ENCODE peak calls at places on chromosomes 2 and 18, in ten cellular contexts. A is fibroblast of the aortic adventitia, L is stomach, G is foreskin fibroblast, Q is astrocyte of the spinal cord, B is astrocyte of the cerebellum, W is nephron progenitor cell, K is A549, F is upper lobe of right lung, X is tibial nerve. C is an unnamed sample.

GRCh38 chr2:85353876-85354285 is 447 bp downstream of the RETSAT start:
- DNase-seq in A (peak), L (peak), G (peak), Q (peak), B (no peak), W (no peak), K (peak), F (peak), X (peak), C (peak)

GRCh38 chr2:30605184-30605583 is 158.1 kb downstream of the LCLAT1 start:
- DNase-seq in A (no peak), L (no peak), G (no peak), Q (no peak), B (no peak), W (no peak), K (no peak), F (no peak), X (no peak), C (no peak)

GRCh38 chr18:45974088-45974536 is 7.0 kb upstream of the EPG5 start:
- DNase-seq in A (peak), L (peak), G (peak), Q (peak), B (peak), W (peak), K (peak), F (no peak), X (peak), C (peak)

GRCh38 chr2:218289639-218290315 is 2.5 kb downstream of the TMBIM1 start:
- DNase-seq in A (peak), L (no peak), G (peak), Q (peak), B (no peak), W (no peak), K (no peak), F (no peak), X (peak), C (no peak)

GRCh38 chr18:79695856-79696850 is 16.6 kb downstream of the CTDP1 start:
- DNase-seq in A (no peak), L (no peak), G (no peak), Q (no peak), B (no peak), W (no peak), K (no peak), F (no peak), X (no peak), C (no peak)

GRCh38 chr2:33597026-33597425 is 2.1 kb downstream of the FAM98A start:
- DNase-seq in A (no peak), L (no peak), G (no peak), Q (no peak), B (no peak), W (no peak), K (no peak), F (no peak), X (no peak), C (no peak)

GRCh38 chr2:232338759-232339106 is 39.8 kb upstream of the ALPP start:
- DNase-seq in A (no peak), L (no peak), G (no peak), Q (no peak), B (no peak), W (no peak), K (no peak), F (peak), X (no peak), C (no peak)

GRCh38 chr2:860259-860855 is 90.3 kb upstream of the SNTG2 start:
- DNase-seq in A (no peak), L (no peak), G (no peak), Q (no peak), B (no peak), W (no peak), K (no peak), F (no peak), X (no peak), C (peak)

GRCh38 chr2:221268631-221269030 is 303.5 kb downstream of the EPHA4 start:
- DNase-seq in A (no peak), L (no peak), G (no peak), Q (no peak), B (no peak), W (no peak), K (no peak), F (no peak), X (no peak), C (no peak)

GRCh38 chr18:48771641-48772380 is 179.0 kb downstream of the SMAD7 start:
- DNase-seq in A (no peak), L (peak), G (no peak), Q (no peak), B (no peak), W (peak), K (no peak), F (no peak), X (no peak), C (no peak)

GRCh38 chr18:65527879-65528633 is 222.8 kb upstream of the CDH7 start:
- DNase-seq in A (no peak), L (no peak), G (no peak), Q (peak), B (no peak), W (peak), K (no peak), F (no peak), X (no peak), C (no peak)

GRCh38 chr18:68566991-68567390 is 147.9 kb downstream of the TMX3 start:
- DNase-seq in A (no peak), L (no peak), G (no peak), Q (no peak), B (no peak), W (no peak), K (no peak), F (no peak), X (no peak), C (no peak)

GRCh38 chr2:121130301-121130850 is 154.6 kb downstream of the TFCP2L1 start:
- DNase-seq in A (no peak), L (no peak), G (no peak), Q (no peak), B (no peak), W (no peak), K (no peak), F (no peak), X (no peak), C (no peak)

GRCh38 chr2:42128731-42129486 is 40.2 kb upstream of the EML4 start:
- DNase-seq in A (peak), L (no peak), G (peak), Q (peak), B (no peak), W (no peak), K (no peak), F (no peak), X (no peak), C (peak)

GRCh38 chr2:181657379-181657778 is 474 bp upstream of the CERKL start:
- DNase-seq in A (no peak), L (no peak), G (no peak), Q (no peak), B (no peak), W (no peak), K (no peak), F (no peak), X (no peak), C (no peak)

GRCh38 chr18:23071285-23071684 is 64.0 kb upstream of the CABLES1 start:
- DNase-seq in A (no peak), L (peak), G (no peak), Q (peak), B (no peak), W (no peak), K (no peak), F (peak), X (peak), C (no peak)

GRCh38 chr18:13532406-13533075 is 193.8 kb downstream of the FAM210A start:
- DNase-seq in A (no peak), L (no peak), G (no peak), Q (no peak), B (no peak), W (no peak), K (no peak), F (no peak), X (no peak), C (no peak)

GRCh38 chr2:1751768-1752725 is 7.7 kb upstream of the PXDN start:
- DNase-seq in A (no peak), L (peak), G (no peak), Q (no peak), B (no peak), W (no peak), K (no peak), F (peak), X (no peak), C (no peak)

GRCh38 chr2:96205888-96206287 is 2.7 kb downstream of the STARD7 start:
- DNase-seq in A (peak), L (no peak), G (peak), Q (peak), B (no peak), W (no peak), K (no peak), F (no peak), X (no peak), C (no peak)

GRCh38 chr18:59820663-59821062 is 79.1 kb upstream of the PMAIP1 start:
- DNase-seq in A (peak), L (no peak), G (peak), Q (no peak), B (no peak), W (no peak), K (no peak), F (no peak), X (no peak), C (no peak)

GRCh38 chr18:63775166-63775730 is at the start of gene SERPINB7:
- DNase-seq in A (peak), L (no peak), G (peak), Q (peak), B (peak), W (no peak), K (peak), F (no peak), X (no peak), C (no peak)

GRCh38 chr2:170940066-170940465 is 11.0 kb downstream of the GORASP2 start:
- DNase-seq in A (no peak), L (no peak), G (no peak), Q (no peak), B (no peak), W (no peak), K (no peak), F (no peak), X (no peak), C (no peak)

GRCh38 chr2:74249406-74250122 is 51.1 kb downstream of the MTHFD2 start:
- DNase-seq in A (no peak), L (no peak), G (no peak), Q (no peak), B (no peak), W (no peak), K (no peak), F (no peak), X (no peak), C (no peak)

GRCh38 chr2:71620851-71621251 is 167.5 kb downstream of the DYSF start:
- DNase-seq in A (no peak), L (peak), G (no peak), Q (no peak), B (no peak), W (no peak), K (no peak), F (no peak), X (no peak), C (no peak)

GRCh38 chr2:44766777-44767176 is 174.7 kb upstream of the SIX3 start:
- DNase-seq in A (no peak), L (no peak), G (no peak), Q (no peak), B (no peak), W (no peak), K (no peak), F (no peak), X (no peak), C (no peak)

GRCh38 chr2:232335859-232336215 is 42.7 kb upstream of the ALPP start:
- DNase-seq in A (no peak), L (peak), G (no peak), Q (no peak), B (no peak), W (no peak), K (no peak), F (peak), X (no peak), C (no peak)

GRCh38 chr2:118169359-118170005 is 81.2 kb downstream of the INSIG2 start:
- DNase-seq in A (no peak), L (no peak), G (no peak), Q (no peak), B (no peak), W (no peak), K (no peak), F (no peak), X (no peak), C (peak)

GRCh38 chr2:85611705-85612587 is at the start of gene C2orf68:
- DNase-seq in A (peak), L (peak), G (peak), Q (peak), B (peak), W (peak), K (peak), F (peak), X (peak), C (peak)

GRCh38 chr2:158024288-158024898 is 77.3 kb upstream of the UPP2 start:
- DNase-seq in A (peak), L (peak), G (peak), Q (peak), B (peak), W (peak), K (peak), F (no peak), X (peak), C (peak)

GRCh38 chr2:11257983-11258382 is 86.5 kb downstream of the ROCK2 start:
- DNase-seq in A (no peak), L (no peak), G (no peak), Q (no peak), B (no peak), W (no peak), K (no peak), F (no peak), X (no peak), C (no peak)

GRCh38 chr2:19802088-19802806 is 99.5 kb downstream of the TTC32 start:
- DNase-seq in A (peak), L (no peak), G (no peak), Q (no peak), B (no peak), W (no peak), K (no peak), F (no peak), X (no peak), C (no peak)

GRCh38 chr2:65355190-65355831 is 77.1 kb downstream of the SPRED2 start:
- DNase-seq in A (no peak), L (no peak), G (peak), Q (no peak), B (no peak), W (no peak), K (no peak), F (no peak), X (no peak), C (no peak)

GRCh38 chr2:157265825-157266224 is 8.3 kb downstream of the GALNT5 start:
- DNase-seq in A (no peak), L (no peak), G (no peak), Q (no peak), B (no peak), W (no peak), K (no peak), F (no peak), X (no peak), C (no peak)

GRCh38 chr2:26337298-26337697 is 8.6 kb upstream of the SELENOI start:
- DNase-seq in A (no peak), L (no peak), G (no peak), Q (no peak), B (no peak), W (no peak), K (no peak), F (no peak), X (no peak), C (no peak)

GRCh38 chr18:6561029-6561861 is 146.5 kb upstream of the L3MBTL4 start:
- DNase-seq in A (peak), L (peak), G (peak), Q (no peak), B (no peak), W (peak), K (no peak), F (peak), X (peak), C (no peak)

GRCh38 chr18:52791321-52791720 is 451.3 kb downstream of the DCC start:
- DNase-seq in A (no peak), L (no peak), G (no peak), Q (no peak), B (no peak), W (no peak), K (no peak), F (no peak), X (no peak), C (no peak)
- TF ChIP-seq CTCF in A (no peak), L (no peak), G (no peak), Q (no peak), B (no peak), W (no peak), K (no peak), F (no peak), X (no peak), C (no peak)

DNA sequence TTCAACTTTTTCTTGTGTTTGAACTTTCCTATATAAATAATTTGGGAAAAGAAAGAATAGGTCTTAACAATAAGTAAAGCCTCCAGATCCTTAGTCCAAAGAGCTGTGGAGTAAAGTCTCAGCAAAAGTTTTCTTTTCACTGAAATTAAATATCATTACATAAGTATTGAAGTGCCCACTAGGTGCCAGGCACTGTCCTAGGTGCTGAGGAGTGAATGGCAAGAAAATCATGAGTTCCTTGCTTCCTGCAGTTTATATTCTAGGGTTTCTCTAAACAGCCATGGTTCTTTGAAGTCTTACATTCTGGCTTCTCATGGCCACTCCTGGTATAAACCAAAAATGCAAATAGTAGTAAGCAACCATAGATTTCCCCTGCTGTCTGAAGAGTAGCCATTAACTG is 59.7 kb downstream of the SPP2 start:
- DNase-seq in A (peak), L (no peak), G (peak), Q (no peak), B (no peak), W (no peak), K (no peak), F (no peak), X (no peak), C (no peak)
- TF ChIP-seq CTCF in A (no peak), L (no peak), G (no peak), Q (no peak), B (no peak), W (no peak), K (no peak), F (no peak), X (no peak), C (no peak)

DNA sequence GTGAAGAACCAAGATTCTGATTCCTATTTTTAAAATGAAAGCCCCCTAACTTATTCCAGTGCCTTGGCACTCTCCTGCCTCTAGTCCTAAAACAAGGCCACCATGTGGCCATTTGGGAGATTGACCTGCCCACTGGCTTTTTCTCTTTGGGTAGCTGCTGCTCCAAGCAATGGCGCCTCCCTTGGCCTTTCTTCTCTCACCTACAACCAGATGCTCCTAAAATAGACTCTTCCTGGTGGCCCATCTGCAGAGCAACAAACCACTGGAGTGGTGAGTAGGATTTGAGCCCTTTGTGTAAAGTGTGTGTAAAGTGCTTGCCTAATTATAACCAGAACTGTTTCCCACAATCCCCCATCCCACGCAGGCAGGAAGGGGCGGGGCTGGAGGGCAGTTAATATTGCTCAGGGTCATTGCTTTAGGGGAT is 114.2 kb downstream of the FHOD3 start:
- DNase-seq in A (peak), L (no peak), G (peak), Q (peak), B (no peak), W (peak), K (no peak), F (no peak), X (no peak), C (peak)
- TF ChIP-seq CTCF in A (peak), L (no peak), G (peak), Q (peak), B (peak), W (peak), K (no peak), F (no peak), X (no peak), C (peak)

GRCh38 chr2:43214253-43214652 is 12.2 kb downstream of the ZFP36L2 start:
- DNase-seq in A (no peak), L (no peak), G (no peak), Q (no peak), B (no peak), W (no peak), K (no peak), F (no peak), X (no peak), C (no peak)
- TF ChIP-seq CTCF in A (no peak), L (no peak), G (no peak), Q (no peak), B (no peak), W (no peak), K (no peak), F (no peak), X (no peak), C (no peak)

GRCh38 chr2:127196998-127197397 is 23.1 kb downstream of the CYP27C1 start:
- DNase-seq in A (no peak), L (no peak), G (no peak), Q (no peak), B (no peak), W (no peak), K (no peak), F (no peak), X (no peak), C (no peak)
- TF ChIP-seq CTCF in A (peak), L (no peak), G (peak), Q (peak), B (no peak), W (no peak), K (no peak), F (peak), X (no peak), C (peak)

DNA sequence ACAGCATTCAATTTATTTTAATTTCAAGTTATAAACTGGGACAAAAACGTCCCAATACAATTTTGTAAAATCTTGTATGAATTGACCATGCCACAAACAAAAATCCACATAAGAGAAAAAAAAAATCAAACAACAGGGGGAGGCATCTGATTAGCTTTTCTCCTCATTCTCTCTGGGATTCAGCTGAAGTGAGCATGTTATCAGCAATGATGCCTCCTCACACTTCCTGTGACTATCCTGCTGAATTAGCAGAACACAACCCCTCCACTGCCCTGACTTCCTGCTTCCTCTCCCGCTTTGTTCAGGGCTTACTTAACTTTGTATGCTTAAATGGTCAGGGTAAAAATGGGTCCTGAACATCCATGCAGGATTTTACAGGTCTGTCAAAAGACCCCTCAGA is 132.2 kb upstream of the ITGB6 start:
- DNase-seq in A (peak), L (no peak), G (peak), Q (peak), B (no peak), W (no peak), K (no peak), F (no peak), X (no peak), C (no peak)
- TF ChIP-seq CTCF in A (no peak), L (no peak), G (no peak), Q (no peak), B (no peak), W (no peak), K (no peak), F (peak), X (peak), C (no peak)